ENCODE peak calls at places on chromosomes 7 and 10, in six cellular contexts. Q is lower lobe of right lung; B is NCI-H82; R is Panc1; L is activated effector memory CD4-positive, alpha-beta T cell treated with Interleukin-2 at 50 U/mL for 16 hours; D is CD4-positive, alpha-beta memory T cell. Z is an unnamed sample.

GRCh38 chr10:130121486-130122079 is 11.0 kb upstream of the C10orf143 start:
- DNase-seq in Q (no peak), B (no peak), R (no peak), L (no peak), D (no peak), Z (no peak)

GRCh38 chr10:43252166-43252784 is 14.6 kb downstream of the RASGEF1A start:
- DNase-seq in Q (no peak), B (no peak), R (no peak), L (no peak), D (no peak), Z (no peak)

GRCh38 chr7:129607471-129608120 is 3.9 kb upstream of the NRF1 start:
- DNase-seq in Q (no peak), B (peak), R (peak), L (peak), D (peak), Z (peak)

GRCh38 chr10:6409982-6410694 is 169.9 kb downstream of the PRKCQ start:
- DNase-seq in Q (no peak), B (peak), R (no peak), L (peak), D (peak), Z (no peak)

GRCh38 chr7:117085769-117086463 is 132.6 kb downstream of the ST7 start:
- DNase-seq in Q (no peak), B (no peak), R (no peak), L (no peak), D (no peak), Z (no peak)

GRCh38 chr7:43454936-43455518 is 127.9 kb upstream of the STK17A start:
- DNase-seq in Q (no peak), B (peak), R (no peak), L (no peak), D (no peak), Z (no peak)

GRCh38 chr10:19097151-19097550 is 48.5 kb downstream of the MALRD1 start:
- DNase-seq in Q (no peak), B (no peak), R (no peak), L (no peak), D (no peak), Z (no peak)

GRCh38 chr10:93999401-93999851 is 5.7 kb downstream of the PLCE1 start:
- DNase-seq in Q (no peak), B (peak), R (no peak), L (no peak), D (no peak), Z (no peak)

GRCh38 chr10:21238717-21239116 is 286.8 kb downstream of the SKIDA1 start:
- DNase-seq in Q (no peak), B (no peak), R (no peak), L (no peak), D (no peak), Z (no peak)

GRCh38 chr7:148712610-148713330 is 14.1 kb downstream of the CUL1 start:
- DNase-seq in Q (no peak), B (no peak), R (no peak), L (no peak), D (no peak), Z (no peak)

GRCh38 chr10:125028291-125028867 is 86.5 kb downstream of the ZRANB1 start:
- DNase-seq in Q (no peak), B (peak), R (no peak), L (no peak), D (no peak), Z (no peak)

GRCh38 chr7:74403521-74404387 is 50.0 kb upstream of the GTF2IRD1 start:
- DNase-seq in Q (no peak), B (no peak), R (no peak), L (no peak), D (no peak), Z (no peak)

GRCh38 chr7:367351-367841 is 77.4 kb downstream of the FOXL3 start:
- DNase-seq in Q (peak), B (no peak), R (no peak), L (no peak), D (no peak), Z (no peak)

GRCh38 chr10:47364366-47364765 is 16.2 kb downstream of the RBP3 start:
- DNase-seq in Q (no peak), B (no peak), R (no peak), L (no peak), D (no peak), Z (no peak)

GRCh38 chr10:124009616-124010015 is 83.8 kb downstream of the CHST15 start:
- DNase-seq in Q (no peak), B (no peak), R (no peak), L (no peak), D (no peak), Z (no peak)

GRCh38 chr10:12927896-12928295 is 73.6 kb downstream of the CCDC3 start:
- DNase-seq in Q (no peak), B (no peak), R (no peak), L (no peak), D (no peak), Z (peak)

GRCh38 chr7:138935438-138936079 is 45.6 kb downstream of the KIAA1549 start:
- DNase-seq in Q (no peak), B (peak), R (peak), L (no peak), D (no peak), Z (peak)

GRCh38 chr10:76209135-76209534 is 777.7 kb downstream of the LRMDA start:
- DNase-seq in Q (no peak), B (no peak), R (no peak), L (no peak), D (no peak), Z (no peak)

GRCh38 chr7:155182406-155182970 is 112.4 kb downstream of the HTR5A start:
- DNase-seq in Q (no peak), B (no peak), R (no peak), L (no peak), D (no peak), Z (no peak)

GRCh38 chr10:99742701-99743100 is 10.7 kb downstream of the CUTC start:
- DNase-seq in Q (no peak), B (no peak), R (no peak), L (no peak), D (no peak), Z (no peak)

GRCh38 chr7:116499168-116500070 is at the start of gene CAV2:
- DNase-seq in Q (peak), B (peak), R (no peak), L (no peak), D (peak), Z (peak)

GRCh38 chr7:107007892-107008287 is 36.6 kb upstream of the PRKAR2B start:
- DNase-seq in Q (no peak), B (no peak), R (no peak), L (no peak), D (no peak), Z (no peak)

GRCh38 chr10:102419561-102420442 is 834 bp upstream of the FBXL15 start:
- DNase-seq in Q (no peak), B (peak), R (no peak), L (peak), D (peak), Z (no peak)

GRCh38 chr10:132866601-132867381 is 75.6 kb downstream of the CFAP46 start:
- DNase-seq in Q (peak), B (no peak), R (no peak), L (no peak), D (no peak), Z (no peak)

GRCh38 chr7:152761116-152761748 is 1.7 kb downstream of the ACTR3B start:
- DNase-seq in Q (no peak), B (no peak), R (no peak), L (no peak), D (peak), Z (no peak)

GRCh38 chr10:19702215-19702614 is 114.0 kb upstream of the PLXDC2 start:
- DNase-seq in Q (no peak), B (no peak), R (no peak), L (no peak), D (no peak), Z (peak)

GRCh38 chr10:19638173-19638872 is 177.9 kb upstream of the PLXDC2 start:
- DNase-seq in Q (no peak), B (no peak), R (no peak), L (no peak), D (no peak), Z (no peak)

GRCh38 chr7:37833107-37833817 is 15.1 kb upstream of the NME8 start:
- DNase-seq in Q (peak), B (peak), R (no peak), L (peak), D (peak), Z (no peak)

GRCh38 chr7:25389489-25390106 is 161.3 kb upstream of the NPVF start:
- DNase-seq in Q (no peak), B (peak), R (no peak), L (no peak), D (peak), Z (no peak)

GRCh38 chr10:90813592-90814365 is 44.1 kb downstream of the HTR7 start:
- DNase-seq in Q (no peak), B (peak), R (no peak), L (no peak), D (no peak), Z (no peak)

GRCh38 chr10:16597656-16598055 is 76.0 kb upstream of the C1QL3 start:
- DNase-seq in Q (no peak), B (peak), R (no peak), L (no peak), D (no peak), Z (no peak)

GRCh38 chr7:121219031-121219430 is 109.8 kb upstream of the WNT16 start:
- DNase-seq in Q (no peak), B (no peak), R (no peak), L (no peak), D (no peak), Z (no peak)

GRCh38 chr7:128167316-128167691 is 73.8 kb upstream of the LEP start:
- DNase-seq in Q (no peak), B (peak), R (no peak), L (no peak), D (peak), Z (no peak)

GRCh38 chr10:18368681-18369080 is 228.5 kb downstream of the CACNB2 start:
- DNase-seq in Q (no peak), B (no peak), R (no peak), L (no peak), D (no peak), Z (no peak)

GRCh38 chr7:50210706-50211115 is 93.8 kb upstream of the IKZF1 start:
- DNase-seq in Q (no peak), B (no peak), R (no peak), L (no peak), D (no peak), Z (no peak)

GRCh38 chr10:120477006-120477722 is 20.1 kb downstream of the PLPP4 start:
- DNase-seq in Q (no peak), B (no peak), R (no peak), L (no peak), D (no peak), Z (no peak)

GRCh38 chr10:115026041-115026779 is 67.0 kb upstream of the ATRNL1 start:
- DNase-seq in Q (no peak), B (no peak), R (no peak), L (no peak), D (no peak), Z (no peak)